ENCODE peak calls at places on chromosomes 11 and 22, in six cellular contexts. Z, V, D, C, Q and A are unnamed samples.

GRCh38 chr11:47148903-47149535 is 27.7 kb downstream of the ARFGAP2 start:
- DNase-seq in Z (no peak), V (no peak), D (no peak), C (no peak), Q (no peak), A (no peak)

GRCh38 chr11:31955838-31956237 is 135.0 kb upstream of the RCN1 start:
- DNase-seq in Z (no peak), V (no peak), D (no peak), C (no peak), Q (no peak), A (no peak)

GRCh38 chr11:3056296-3057068 is 741 bp downstream of the CARS1 start:
- DNase-seq in Z (peak; percentile 26), V (no peak), D (no peak), C (no peak), Q (peak; percentile 48), A (peak; percentile 68)

GRCh38 chr22:47850644-47851151 is 1088.2 kb downstream of the TBC1D22A start:
- DNase-seq in Z (no peak), V (no peak), D (no peak), C (no peak), Q (no peak), A (no peak)

GRCh38 chr22:36599771-36600170 is 70.8 kb upstream of the EIF3D start:
- DNase-seq in Z (no peak), V (no peak), D (no peak), C (no peak), Q (no peak), A (no peak)

GRCh38 chr11:61616443-61616842 is 35.6 kb upstream of the SYT7 start:
- DNase-seq in Z (peak; percentile 25), V (no peak), D (no peak), C (no peak), Q (no peak), A (no peak)

GRCh38 chr11:2400761-2401435 is 348 bp downstream of the TSSC4 start:
- DNase-seq in Z (no peak), V (no peak), D (no peak), C (no peak), Q (no peak), A (no peak)

GRCh38 chr11:63979426-63979825 is 5.0 kb downstream of the COX8A start:
- DNase-seq in Z (no peak), V (no peak), D (no peak), C (no peak), Q (no peak), A (no peak)

GRCh38 chr11:68661697-68662603 is 22.4 kb upstream of the GAL start:
- DNase-seq in Z (no peak), V (no peak), D (no peak), C (no peak), Q (no peak), A (no peak)

GRCh38 chr11:73217131-73217809 is 811 bp upstream of the P2RY2 start:
- DNase-seq in Z (no peak), V (no peak), D (no peak), C (no peak), Q (no peak), A (peak; percentile 57)

GRCh38 chr22:48606684-48607307 is 1220.9 kb downstream of the BRD1 start:
- DNase-seq in Z (no peak), V (no peak), D (no peak), C (no peak), Q (no peak), A (no peak)

GRCh38 chr11:120519474-120519873 is 7.9 kb downstream of the GRIK4 start:
- DNase-seq in Z (no peak), V (no peak), D (no peak), C (no peak), Q (no peak), A (no peak)

GRCh38 chr11:120520091-120520822 is 8.7 kb downstream of the GRIK4 start:
- DNase-seq in Z (no peak), V (no peak), D (no peak), C (no peak), Q (no peak), A (no peak)

GRCh38 chr11:120517390-120518315 is 6.1 kb downstream of the GRIK4 start:
- DNase-seq in Z (peak; percentile 20), V (no peak), D (no peak), C (no peak), Q (no peak), A (no peak)

GRCh38 chr11:120516461-120517389 is 5.2 kb downstream of the GRIK4 start:
- DNase-seq in Z (no peak), V (no peak), D (peak; percentile 45), C (no peak), Q (no peak), A (no peak)

GRCh38 chr11:120518356-120518755 is 6.8 kb downstream of the GRIK4 start:
- DNase-seq in Z (no peak), V (no peak), D (no peak), C (no peak), Q (no peak), A (no peak)
- TF ChIP-seq MYC in Z (no peak), V (no peak), D (no peak), C (no peak), Q (no peak), A (no peak)

GRCh38 chr22:45084400-45084920 is 74.7 kb upstream of the PHF21B start:
- DNase-seq in Z (no peak), V (no peak), D (no peak), C (no peak), Q (no peak), A (no peak)

GRCh38 chr22:45083659-45084305 is 74.0 kb upstream of the PHF21B start:
- DNase-seq in Z (no peak), V (no peak), D (no peak), C (no peak), Q (no peak), A (no peak)

GRCh38 chr22:45087802-45088201 is 75.9 kb upstream of the NUP50 start:
- DNase-seq in Z (no peak), V (no peak), D (no peak), C (no peak), Q (no peak), A (no peak)

GRCh38 chr22:45077826-45078334 is 68.1 kb upstream of the PHF21B start:
- DNase-seq in Z (no peak), V (no peak), D (no peak), C (no peak), Q (no peak), A (no peak)

GRCh38 chr22:45082795-45083194 is 73.0 kb upstream of the PHF21B start:
- DNase-seq in Z (no peak), V (no peak), D (no peak), C (no peak), Q (peak; percentile 42), A (peak; percentile 32)
- TF ChIP-seq CTCF in Z (peak; percentile 22), V (peak; percentile 49), D (peak; percentile 51), C (no peak), Q (peak; percentile 42), A (peak; percentile 30)

GRCh38 chr11:8307601-8308000 is 43.9 kb upstream of the LMO1 start:
- DNase-seq in Z (no peak), V (no peak), D (no peak), C (no peak), Q (no peak), A (no peak)

GRCh38 chr11:8310743-8311298 is 47.1 kb upstream of the LMO1 start:
- DNase-seq in Z (no peak), V (no peak), D (no peak), C (no peak), Q (no peak), A (no peak)

GRCh38 chr11:8309311-8309710 is 45.6 kb upstream of the LMO1 start:
- DNase-seq in Z (no peak), V (no peak), D (no peak), C (no peak), Q (no peak), A (no peak)

GRCh38 chr11:8311366-8311765 is 47.7 kb upstream of the LMO1 start:
- DNase-seq in Z (no peak), V (no peak), D (no peak), C (no peak), Q (no peak), A (no peak)

DNA sequence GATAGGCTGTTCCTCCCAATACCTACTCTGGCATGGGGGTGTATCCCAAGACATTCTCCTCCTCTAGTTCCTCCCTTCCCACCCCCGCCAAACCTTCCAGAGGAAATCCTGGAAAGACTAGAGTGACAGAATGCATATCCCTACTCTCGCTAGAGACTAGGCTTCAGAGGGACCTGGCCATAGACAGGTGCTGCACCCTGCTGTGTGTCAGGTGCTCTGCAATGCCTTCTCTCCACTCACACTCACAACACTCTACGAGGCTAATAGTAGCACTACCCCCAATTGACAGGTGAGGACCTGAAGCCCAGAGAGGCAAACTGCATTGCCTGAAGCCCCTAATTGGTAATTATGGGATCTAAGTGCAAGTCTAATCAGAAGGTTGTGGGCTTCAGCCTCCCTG is 46.2 kb upstream of the LMO1 start:
- DNase-seq in Z (no peak), V (no peak), D (no peak), C (no peak), Q (no peak), A (no peak)
- TF ChIP-seq MYC in Z (no peak), V (no peak), D (no peak), C (no peak), Q (no peak), A (no peak)

GRCh38 chr11:134250675-134251074 is 2.5 kb downstream of the THYN1 start:
- DNase-seq in Z (no peak), V (no peak), D (no peak), C (no peak), Q (no peak), A (no peak)
- TF ChIP-seq CTCF in Z (no peak), V (no peak), D (no peak), C (no peak), Q (no peak), A (no peak)

DNA sequence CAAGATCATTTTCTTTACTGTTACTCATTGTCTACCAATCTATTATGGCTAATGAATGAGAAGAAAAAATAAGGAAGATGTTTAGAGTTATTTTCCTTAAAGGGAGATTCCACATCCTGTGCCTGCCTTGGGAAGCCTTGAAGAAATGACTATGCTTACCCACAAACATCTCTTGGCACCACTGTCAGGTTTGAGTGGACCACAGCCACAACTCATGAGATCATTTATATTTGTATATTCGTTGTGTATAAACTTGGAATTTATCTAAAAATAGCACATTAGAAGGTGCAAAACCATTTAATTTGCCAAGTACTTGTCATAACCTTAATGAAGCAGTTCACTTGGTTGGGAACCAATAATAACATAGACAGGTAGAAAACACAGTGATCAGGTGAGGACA is 740.8 kb downstream of the DLG2 start:
- DNase-seq in Z (no peak), V (no peak), D (no peak), C (no peak), Q (no peak), A (no peak)
- TF ChIP-seq MYC in Z (no peak), V (no peak), D (no peak), C (no peak), Q (no peak), A (no peak)

GRCh38 chr11:22778642-22779041 is 51.0 kb downstream of the SVIP start:
- DNase-seq in Z (no peak), V (no peak), D (peak; percentile 4), C (no peak), Q (no peak), A (peak; percentile 9)
- TF ChIP-seq CTCF in Z (no peak), V (peak; percentile 14), D (peak; percentile 44), C (peak; percentile 15), Q (no peak), A (no peak)

DNA sequence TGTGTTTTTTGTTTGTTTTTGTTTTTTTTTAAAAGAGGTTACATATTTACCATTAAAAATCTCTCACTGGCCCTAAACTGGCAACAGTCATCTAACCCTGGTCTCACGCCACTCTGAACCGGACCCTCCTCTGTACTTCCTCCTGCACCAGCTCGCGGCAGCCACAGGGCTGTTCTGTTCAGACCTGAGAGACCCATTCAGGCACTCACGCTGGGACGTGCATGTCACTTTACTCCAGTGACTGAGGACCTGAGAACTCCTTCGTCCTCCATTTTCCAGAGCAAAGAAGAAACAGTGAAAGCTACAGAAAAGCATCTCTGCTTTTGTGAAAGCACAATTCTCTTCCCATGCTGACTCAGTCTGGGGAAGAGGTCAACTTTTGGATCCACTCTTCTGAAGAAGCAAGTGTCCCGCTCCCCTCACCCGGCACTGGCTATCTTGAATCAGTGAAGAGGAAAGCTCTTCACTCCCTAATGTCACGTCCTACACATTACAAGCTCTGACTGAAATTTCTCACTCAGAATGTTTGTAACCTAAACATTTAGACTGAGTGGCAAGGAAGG is 24.6 kb downstream of the PISD start:
- DNase-seq in Z (no peak), V (no peak), D (no peak), C (no peak), Q (no peak), A (peak; percentile 85)
- TF ChIP-seq MYC in Z (no peak), V (no peak), D (no peak), C (no peak), Q (no peak), A (no peak)